ENCODE peak calls at places on chromosomes 13 and 19, in ten cellular contexts. N is heart right ventricle; H is CD4-positive, alpha-beta T cell; S is A549; B is fibroblast of mammary gland; I is IMR-90; C is astrocyte of the cerebellum; P is tibial artery; D is colonic mucosa; A is mesothelial cell of epicardium. Q is an unnamed sample.

GRCh38 chr13:24512208-24513068 is at the start of gene PARP4:
- DNase-seq in N (peak), H (peak), S (peak), B (peak), I (peak), C (peak), P (peak), D (peak), A (peak), Q (peak)

GRCh38 chr13:40292108-40292507 is 374.3 kb downstream of the FOXO1 start:
- DNase-seq in N (peak), H (no peak), S (no peak), B (no peak), I (no peak), C (no peak), P (no peak), D (no peak), A (no peak), Q (no peak)

GRCh38 chr19:10520652-10521318 is 3.5 kb upstream of the S1PR5 start:
- DNase-seq in N (no peak), H (no peak), S (no peak), B (no peak), I (no peak), C (no peak), P (no peak), D (no peak), A (no peak), Q (no peak)

GRCh38 chr13:54162069-54162468 is 1133.5 kb downstream of the OLFM4 start:
- DNase-seq in N (no peak), H (no peak), S (no peak), B (no peak), I (no peak), C (no peak), P (no peak), D (no peak), A (no peak), Q (no peak)

GRCh38 chr19:2636142-2636896 is 66.2 kb downstream of the GNG7 start:
- DNase-seq in N (no peak), H (no peak), S (no peak), B (no peak), I (no peak), C (no peak), P (no peak), D (no peak), A (no peak), Q (peak)

GRCh38 chr19:35571406-35571965 is 8.0 kb upstream of the ATP4A start:
- DNase-seq in N (no peak), H (no peak), S (no peak), B (no peak), I (no peak), C (no peak), P (no peak), D (no peak), A (no peak), Q (no peak)

GRCh38 chr19:16078311-16078758 is 2.0 kb downstream of the TPM4 start:
- DNase-seq in N (peak), H (no peak), S (no peak), B (peak), I (peak), C (peak), P (peak), D (no peak), A (no peak), Q (no peak)

GRCh38 chr13:114057131-114058050 is 75.0 kb downstream of the RASA3 start:
- DNase-seq in N (no peak), H (no peak), S (no peak), B (no peak), I (no peak), C (no peak), P (no peak), D (no peak), A (no peak), Q (no peak)

GRCh38 chr13:71460179-71460578 is 406.8 kb downstream of the DACH1 start:
- DNase-seq in N (no peak), H (no peak), S (no peak), B (no peak), I (no peak), C (no peak), P (no peak), D (no peak), A (no peak), Q (no peak)

GRCh38 chr13:96474158-96474606 is 384.3 kb downstream of the HS6ST3 start:
- DNase-seq in N (no peak), H (no peak), S (no peak), B (no peak), I (no peak), C (no peak), P (no peak), D (no peak), A (no peak), Q (no peak)

GRCh38 chr13:37981932-37982331 is 112.4 kb upstream of the TRPC4 start:
- DNase-seq in N (no peak), H (no peak), S (no peak), B (no peak), I (no peak), C (no peak), P (no peak), D (no peak), A (no peak), Q (no peak)

GRCh38 chr13:75812751-75813181 is 176.6 kb downstream of the LMO7 start:
- DNase-seq in N (no peak), H (no peak), S (no peak), B (peak), I (peak), C (no peak), P (no peak), D (no peak), A (no peak), Q (no peak)

GRCh38 chr19:17306285-17306714 is 628 bp downstream of the MRPL34 start:
- DNase-seq in N (no peak), H (no peak), S (no peak), B (no peak), I (no peak), C (no peak), P (no peak), D (no peak), A (no peak), Q (peak)

GRCh38 chr13:42707003-42707402 is 74.4 kb upstream of the FAM216B start:
- DNase-seq in N (no peak), H (no peak), S (no peak), B (peak), I (peak), C (no peak), P (no peak), D (no peak), A (no peak), Q (no peak)

GRCh38 chr19:1064661-1065605 is 2.0 kb upstream of the ARHGAP45 start:
- DNase-seq in N (no peak), H (peak), S (peak), B (peak), I (peak), C (peak), P (peak), D (peak), A (peak), Q (peak)

DNA sequence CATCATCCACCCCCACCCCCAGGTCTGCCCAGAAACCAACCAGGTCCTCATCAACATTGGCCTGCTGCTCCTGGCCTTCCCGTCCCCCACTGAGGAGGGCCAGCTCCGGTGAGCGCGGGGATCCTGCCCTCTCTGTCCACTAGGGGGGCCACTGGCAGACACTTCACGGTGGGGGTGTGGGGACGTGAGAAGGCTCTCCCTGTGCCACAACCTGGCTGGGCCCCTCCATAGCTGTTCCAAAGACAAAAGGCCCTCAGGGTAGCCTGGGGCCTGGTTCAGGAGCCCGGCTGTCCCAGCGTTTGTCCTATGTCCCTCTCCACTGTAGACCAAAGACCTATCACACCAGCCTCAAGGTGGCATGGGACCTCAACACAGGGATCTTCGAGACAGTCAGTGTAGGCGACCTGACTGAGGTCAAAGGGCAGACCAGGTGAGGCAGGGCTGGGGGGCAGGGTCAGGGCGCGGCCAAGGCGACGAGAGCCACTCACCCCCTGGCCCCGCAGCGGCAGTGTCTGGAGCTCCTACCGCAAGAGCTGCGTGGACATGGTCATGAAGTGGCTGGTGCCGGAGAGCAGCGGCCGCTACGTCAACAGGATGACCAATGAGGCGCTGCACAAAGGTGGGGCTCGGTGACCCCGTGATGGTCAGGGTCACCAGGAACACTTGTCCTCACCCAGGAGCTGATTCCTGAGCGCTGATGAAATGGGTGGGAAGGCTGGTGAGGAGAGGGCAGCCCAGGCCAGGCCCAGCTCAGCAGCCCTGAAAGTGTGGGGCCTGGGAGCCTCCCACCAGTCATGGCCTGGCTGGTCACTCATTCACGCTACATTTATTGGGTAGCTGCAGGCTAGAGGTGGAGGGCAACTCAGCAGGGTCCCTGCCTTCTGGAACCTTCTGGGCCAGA is 7.9 kb downstream of the DCAF15 start:
- DNase-seq in N (no peak), H (peak), S (peak), B (no peak), I (no peak), C (no peak), P (no peak), D (no peak), A (no peak), Q (peak)
- TF ChIP-seq CTCF in N (no peak), H (peak), S (no peak), B (peak), I (peak), C (no peak), P (no peak), D (no peak), A (peak), Q (peak)

DNA sequence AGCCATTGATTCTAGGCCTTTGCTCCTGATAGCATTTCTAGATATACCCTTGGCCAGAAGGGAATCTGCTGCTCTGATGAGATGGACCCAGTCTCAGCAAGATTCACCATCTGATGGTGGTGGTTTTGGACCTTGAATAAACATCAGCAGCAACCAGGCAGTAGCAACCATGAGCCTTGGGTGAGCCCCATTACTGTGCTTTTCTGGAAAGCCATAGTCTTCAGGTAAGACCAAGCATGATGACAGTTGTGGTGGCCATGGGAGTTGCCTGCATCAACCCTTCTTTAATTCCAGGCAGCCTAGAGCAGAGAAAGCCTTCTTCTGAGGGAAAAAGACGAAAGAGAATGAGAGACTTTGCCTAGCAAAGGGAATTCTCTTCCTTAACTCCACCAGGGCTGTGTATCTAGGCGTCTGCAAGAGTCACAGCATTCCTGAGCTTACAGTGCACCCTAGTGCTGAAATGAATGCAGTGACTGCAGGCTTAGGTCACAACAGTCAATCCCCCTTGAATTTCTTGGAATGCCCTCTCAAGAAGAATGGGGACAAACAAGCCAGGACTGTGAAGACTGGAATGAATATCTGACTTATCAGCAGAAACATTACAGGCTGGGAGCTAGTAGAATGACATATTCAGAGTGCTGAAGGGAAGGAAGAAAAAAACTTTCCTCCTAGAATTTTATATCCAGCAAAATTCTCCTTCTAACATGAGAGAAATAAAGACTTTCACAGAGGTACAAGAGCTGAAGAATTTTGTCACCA is 942.4 kb upstream of the PCDH20 start:
- DNase-seq in N (no peak), H (no peak), S (peak), B (peak), I (peak), C (peak), P (no peak), D (no peak), A (no peak), Q (peak)
- TF ChIP-seq CTCF in N (no peak), H (no peak), S (peak), B (peak), I (peak), C (peak), P (no peak), D (no peak), A (no peak), Q (peak)

GRCh38 chr13:81487151-81487550 is 1146.2 kb upstream of the SPRY2 start:
- DNase-seq in N (no peak), H (no peak), S (no peak), B (peak), I (no peak), C (peak), P (no peak), D (peak), A (no peak), Q (peak)
- TF ChIP-seq CTCF in N (no peak), H (no peak), S (no peak), B (no peak), I (no peak), C (peak), P (no peak), D (no peak), A (no peak), Q (peak)

DNA sequence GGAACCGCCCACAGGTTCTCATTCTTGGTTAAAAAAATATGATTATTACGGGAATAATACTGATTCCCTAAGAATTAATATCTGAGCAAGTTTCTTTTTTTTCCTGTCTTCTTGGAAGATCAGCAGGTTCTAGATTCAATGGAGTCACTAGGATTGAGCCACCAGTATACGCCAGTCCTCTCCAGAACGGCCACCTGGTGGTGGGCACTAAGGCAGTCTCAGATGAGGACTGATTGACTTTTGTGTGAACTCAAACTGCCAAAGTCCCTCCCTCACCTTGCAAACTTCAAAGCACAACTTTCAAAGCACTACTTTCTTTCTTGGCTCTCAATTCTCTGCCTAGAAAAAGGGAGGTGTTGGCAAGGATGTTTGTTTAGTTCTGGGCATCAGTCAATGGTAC is 33.3 kb upstream of the ALOX5AP start:
- DNase-seq in N (no peak), H (no peak), S (no peak), B (no peak), I (no peak), C (no peak), P (no peak), D (no peak), A (no peak), Q (no peak)
- TF ChIP-seq CTCF in N (no peak), H (no peak), S (no peak), B (no peak), I (no peak), C (no peak), P (no peak), D (no peak), A (no peak), Q (no peak)

GRCh38 chr19:24033308-24033961 is 53.6 kb upstream of the ZNF254 start:
- DNase-seq in N (peak), H (peak), S (peak), B (peak), I (peak), C (peak), P (peak), D (peak), A (peak), Q (peak)
- TF ChIP-seq CTCF in N (peak), H (no peak), S (peak), B (no peak), I (peak), C (no peak), P (no peak), D (no peak), A (no peak), Q (no peak)

GRCh38 chr13:46043647-46044046 is 8.9 kb downstream of the ZC3H13 start:
- DNase-seq in N (no peak), H (no peak), S (no peak), B (no peak), I (no peak), C (no peak), P (no peak), D (no peak), A (no peak), Q (no peak)
- TF ChIP-seq CTCF in N (no peak), H (no peak), S (no peak), B (no peak), I (no peak), C (no peak), P (no peak), D (no peak), A (no peak), Q (no peak)

DNA sequence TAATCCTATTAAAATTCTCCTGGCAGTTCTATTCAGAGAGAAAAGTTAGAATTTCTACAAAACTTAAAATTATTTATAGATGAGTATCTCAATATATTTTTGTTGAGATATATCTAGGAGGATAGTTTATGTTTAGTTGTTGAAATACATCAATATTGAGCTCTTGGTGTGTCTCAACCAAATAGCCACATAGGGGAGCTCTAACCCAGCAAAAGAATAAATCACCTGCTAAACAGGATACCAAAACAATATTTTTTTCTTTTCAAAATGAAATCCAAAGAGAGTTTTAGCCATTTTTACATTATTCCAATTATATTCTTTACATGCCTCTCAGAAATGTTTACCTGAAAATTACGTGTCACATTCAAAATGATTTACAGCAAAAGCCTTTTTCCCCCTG is 954.7 kb downstream of the SLITRK6 start:
- DNase-seq in N (no peak), H (no peak), S (peak), B (no peak), I (no peak), C (peak), P (no peak), D (no peak), A (no peak), Q (no peak)
- TF ChIP-seq CTCF in N (peak), H (no peak), S (peak), B (no peak), I (no peak), C (peak), P (no peak), D (no peak), A (no peak), Q (peak)

DNA sequence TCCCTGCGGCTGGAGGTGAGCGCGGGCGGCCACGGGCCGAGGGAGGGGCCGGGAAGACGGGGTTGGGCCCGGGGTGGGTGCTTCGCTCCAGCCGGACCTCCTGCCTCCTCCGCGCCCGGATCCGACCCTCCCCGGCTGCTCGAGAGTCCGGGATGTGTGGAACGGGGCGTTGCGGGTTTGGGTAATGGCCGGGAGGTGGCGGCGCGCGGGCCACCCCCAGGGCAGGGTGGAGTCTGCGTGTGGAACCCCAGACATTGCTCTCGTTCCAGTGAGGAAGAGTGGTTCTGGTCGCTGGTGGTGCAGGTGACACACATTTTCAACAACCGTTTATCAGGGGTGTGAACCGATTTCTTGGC is 38.8 kb downstream of the ARHGEF7 start:
- DNase-seq in N (no peak), H (peak), S (peak), B (peak), I (no peak), C (no peak), P (peak), D (peak), A (no peak), Q (peak)
- TF ChIP-seq CTCF in N (peak), H (peak), S (no peak), B (no peak), I (no peak), C (no peak), P (peak), D (no peak), A (no peak), Q (no peak)

GRCh38 chr19:54429176-54429495 is 13.9 kb downstream of the TTYH1 start:
- DNase-seq in N (no peak), H (no peak), S (no peak), B (no peak), I (no peak), C (no peak), P (no peak), D (no peak), A (no peak), Q (no peak)

GRCh38 chr19:54432144-54432738 is 16.8 kb upstream of the LENG8 start:
- DNase-seq in N (no peak), H (no peak), S (no peak), B (no peak), I (no peak), C (no peak), P (no peak), D (no peak), A (no peak), Q (no peak)

GRCh38 chr19:54429545-54430227 is 14.4 kb downstream of the TTYH1 start:
- DNase-seq in N (no peak), H (no peak), S (no peak), B (no peak), I (no peak), C (no peak), P (no peak), D (no peak), A (no peak), Q (no peak)

GRCh38 chr19:54431255-54431838 is 16.1 kb downstream of the TTYH1 start:
- DNase-seq in N (no peak), H (no peak), S (no peak), B (peak), I (peak), C (no peak), P (no peak), D (no peak), A (no peak), Q (no peak)

DNA sequence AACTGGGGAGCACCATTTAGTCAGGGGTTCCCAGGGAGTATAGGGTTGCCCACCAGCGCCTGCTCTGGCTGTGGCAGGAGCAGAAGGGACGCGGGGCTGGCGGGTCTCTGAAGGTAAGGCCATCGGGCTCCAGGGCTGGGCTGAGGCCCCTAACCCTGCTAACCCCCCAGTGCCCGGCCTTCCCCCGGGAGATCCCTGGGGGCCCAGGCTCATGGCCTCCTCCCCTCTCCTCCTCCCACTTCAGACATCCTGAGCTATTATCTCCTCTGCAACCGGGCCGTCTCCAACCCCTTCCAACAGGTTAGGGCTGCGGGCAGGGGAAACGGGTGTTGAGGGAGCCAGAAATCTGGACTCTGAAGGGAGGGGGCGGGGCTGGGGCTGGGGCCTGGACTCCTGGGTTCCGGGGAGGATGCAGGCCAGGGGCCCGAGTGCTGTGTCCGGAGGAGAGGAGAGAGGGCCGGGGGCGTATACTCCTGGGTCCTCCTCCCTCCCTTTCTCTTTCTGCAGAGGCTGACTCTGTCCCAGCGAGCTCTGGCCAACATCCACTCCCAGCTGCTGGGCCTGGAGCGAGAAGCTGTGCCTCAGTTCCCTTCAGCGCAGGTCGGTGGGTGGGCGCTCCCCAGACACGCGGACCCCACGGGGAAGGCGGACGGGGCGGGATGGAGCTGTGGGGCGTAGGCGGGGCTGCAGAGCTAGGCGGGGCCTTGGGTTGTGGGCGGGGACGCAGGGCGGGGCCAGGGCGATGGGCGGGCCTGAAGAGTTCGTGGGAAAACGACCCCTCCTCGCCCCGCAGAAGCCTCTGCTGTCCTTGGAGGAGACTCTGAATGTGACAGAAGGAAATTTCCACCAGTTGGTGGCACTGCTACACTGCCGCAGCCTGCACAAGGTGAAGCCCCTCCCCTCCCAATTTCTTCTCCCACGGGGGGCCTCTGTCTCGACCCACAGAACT is 15.3 kb downstream of the TTYH1 start:
- DNase-seq in N (peak), H (peak), S (no peak), B (no peak), I (no peak), C (no peak), P (no peak), D (no peak), A (peak), Q (peak)
- TF ChIP-seq CTCF in N (peak), H (no peak), S (peak), B (no peak), I (no peak), C (no peak), P (no peak), D (no peak), A (no peak), Q (peak)

Q was measured in nephron progenitor cell.